ENCODE peak calls at places on chromosomes 2 and 18, in five cellular contexts. N is skeletal muscle cell, F is HFF-Myc, X is cardiac muscle cell, T is frontal cortex. B is an unnamed sample.

GRCh38 chr18:76801567-76802505 is 20.5 kb upstream of the ZNF236 start:
- DNase-seq in N (no peak), F (no peak), X (peak), T (peak), B (no peak)

GRCh38 chr18:35121531-35121930 is 80.3 kb downstream of the MAPRE2 start:
- DNase-seq in N (no peak), F (no peak), X (no peak), T (no peak), B (no peak)

GRCh38 chr2:106944220-106944619 is 58.3 kb upstream of the ST6GAL2 start:
- DNase-seq in N (peak), F (peak), X (no peak), T (no peak), B (no peak)

GRCh38 chr2:206083602-206084467 is 2.1 kb downstream of the INO80D start:
- DNase-seq in N (no peak), F (no peak), X (peak), T (no peak), B (no peak)

GRCh38 chr2:119476301-119477117 is 44.9 kb downstream of the TMEM37 start:
- DNase-seq in N (no peak), F (peak), X (peak), T (peak), B (no peak)

GRCh38 chr18:14086459-14087231 is 45.6 kb downstream of the ZNF519 start:
- DNase-seq in N (peak), F (no peak), X (peak), T (peak), B (no peak)

GRCh38 chr2:20422679-20423271 is 24.1 kb upstream of the RHOB start:
- DNase-seq in N (no peak), F (no peak), X (no peak), T (no peak), B (peak)

GRCh38 chr2:138395565-138396306 is 105.8 kb upstream of the SPOPL start:
- DNase-seq in N (peak), F (no peak), X (no peak), T (no peak), B (no peak)

GRCh38 chr2:974454-974853 is 23.8 kb downstream of the SNTG2 start:
- DNase-seq in N (no peak), F (no peak), X (peak), T (no peak), B (no peak)

GRCh38 chr2:25312958-25313710 is 28.6 kb downstream of the DNMT3A start:
- DNase-seq in N (no peak), F (no peak), X (no peak), T (no peak), B (no peak)

GRCh38 chr2:97748397-97748796 is 35.0 kb downstream of the ZAP70 start:
- DNase-seq in N (no peak), F (no peak), X (peak), T (no peak), B (no peak)